ENCODE peak calls at places on chromosomes 16 and 17, in six cellular contexts. E is body of pancreas; F is CD8-positive, alpha-beta memory T cell; D is A549; Z is HepG2; O is lower lobe of right lung. L is an unnamed sample.

GRCh38 chr17:38693700-38694329 is 11.3 kb upstream of the MLLT6 start:
- DNase-seq in E (peak; percentile 68), F (no peak), D (no peak), Z (peak; percentile 48), O (peak; percentile 61), L (peak; percentile 70)

GRCh38 chr16:35391328-35391727 is 1931.9 kb downstream of the TP53TG3F start:
- DNase-seq in E (peak; percentile 72), F (no peak), D (peak; percentile 40), Z (peak; percentile 43), O (no peak), L (no peak)

GRCh38 chr16:51938861-51939260 is 608.1 kb downstream of the TOX3 start:
- DNase-seq in E (no peak), F (no peak), D (no peak), Z (no peak), O (no peak), L (no peak)

GRCh38 chr17:30720013-30720471 is 104.5 kb downstream of the CRLF3 start:
- DNase-seq in E (no peak), F (no peak), D (no peak), Z (no peak), O (peak; percentile 26), L (peak; percentile 30)

GRCh38 chr16:88014201-88014781 is 63.1 kb downstream of the BANP start:
- DNase-seq in E (no peak), F (no peak), D (peak; percentile 37), Z (peak; percentile 20), O (no peak), L (peak; percentile 52)

GRCh38 chr16:66226762-66227161 is 139.7 kb upstream of the CDH5 start:
- DNase-seq in E (no peak), F (no peak), D (no peak), Z (no peak), O (no peak), L (no peak)

GRCh38 chr16:1771072-1771863 is at the start of gene NME3:
- DNase-seq in E (peak; percentile 79), F (peak; percentile 74), D (peak; percentile 76), Z (peak; percentile 17), O (peak; percentile 88), L (peak; percentile 79)

GRCh38 chr17:62678214-62678919 is 50.9 kb downstream of the MRC2 start:
- DNase-seq in E (no peak), F (no peak), D (no peak), Z (no peak), O (peak; percentile 40), L (no peak)

GRCh38 chr16:2471016-2471652 is at the start of gene NTN3:
- DNase-seq in E (no peak), F (no peak), D (no peak), Z (no peak), O (no peak), L (no peak)

GRCh38 chr17:76419576-76420245 is 33.2 kb downstream of the UBE2O start:
- DNase-seq in E (no peak), F (no peak), D (no peak), Z (no peak), O (no peak), L (no peak)

GRCh38 chr17:45824901-45825492 is 19.7 kb upstream of the SPPL2C start:
- DNase-seq in E (no peak), F (no peak), D (no peak), Z (no peak), O (no peak), L (no peak)

GRCh38 chr16:31333686-31334649 is 21.0 kb upstream of the ITGAX start:
- DNase-seq in E (peak; percentile 39), F (peak; percentile 33), D (peak; percentile 73), Z (peak; percentile 66), O (no peak), L (no peak)

GRCh38 chr16:89922477-89922883 is 662 bp upstream of the TUBB3 start:
- DNase-seq in E (peak; percentile 55), F (no peak), D (peak; percentile 93), Z (peak; percentile 88), O (no peak), L (peak; percentile 65)

GRCh38 chr17:58270476-58271290 is 10.1 kb downstream of the MPO start:
- DNase-seq in E (no peak), F (no peak), D (no peak), Z (no peak), O (no peak), L (no peak)

GRCh38 chr17:79280822-79281572 is 206.4 kb downstream of the ENGASE start:
- DNase-seq in E (no peak), F (no peak), D (no peak), Z (no peak), O (no peak), L (no peak)

GRCh38 chr17:47621293-47622178 is 28.2 kb upstream of the KPNB1 start:
- DNase-seq in E (no peak), F (no peak), D (peak; percentile 88), Z (no peak), O (no peak), L (peak; percentile 27)

GRCh38 chr16:72983728-72984350 is 64.1 kb downstream of the ZFHX3 start:
- DNase-seq in E (no peak), F (no peak), D (no peak), Z (no peak), O (no peak), L (no peak)

GRCh38 chr17:40407460-40407859 is 10.2 kb downstream of the TOP2A start:
- DNase-seq in E (no peak), F (no peak), D (no peak), Z (no peak), O (no peak), L (no peak)

GRCh38 chr17:49382556-49382955 is 20.5 kb upstream of the ZNF652 start:
- DNase-seq in E (no peak), F (no peak), D (no peak), Z (no peak), O (no peak), L (peak; percentile 73)

GRCh38 chr16:70746708-70747424 is 54.1 kb downstream of the VAC14 start:
- DNase-seq in E (peak; percentile 78), F (peak; percentile 70), D (peak; percentile 95), Z (peak; percentile 99), O (peak; percentile 84), L (peak; percentile 74)

GRCh38 chr16:15779664-15780351 is 77.0 kb downstream of the MYH11 start:
- DNase-seq in E (no peak), F (no peak), D (no peak), Z (no peak), O (no peak), L (no peak)

GRCh38 chr16:15780805-15781204 is 76.0 kb downstream of the MYH11 start:
- DNase-seq in E (no peak), F (no peak), D (no peak), Z (no peak), O (no peak), L (no peak)

GRCh38 chr16:15778204-15778743 is 78.6 kb downstream of the MYH11 start:
- DNase-seq in E (no peak), F (no peak), D (no peak), Z (no peak), O (no peak), L (no peak)

GRCh38 chr16:15777533-15778203 is 79.2 kb downstream of the MYH11 start:
- DNase-seq in E (peak; percentile 28), F (no peak), D (peak; percentile 79), Z (peak; percentile 85), O (no peak), L (no peak)

DNA sequence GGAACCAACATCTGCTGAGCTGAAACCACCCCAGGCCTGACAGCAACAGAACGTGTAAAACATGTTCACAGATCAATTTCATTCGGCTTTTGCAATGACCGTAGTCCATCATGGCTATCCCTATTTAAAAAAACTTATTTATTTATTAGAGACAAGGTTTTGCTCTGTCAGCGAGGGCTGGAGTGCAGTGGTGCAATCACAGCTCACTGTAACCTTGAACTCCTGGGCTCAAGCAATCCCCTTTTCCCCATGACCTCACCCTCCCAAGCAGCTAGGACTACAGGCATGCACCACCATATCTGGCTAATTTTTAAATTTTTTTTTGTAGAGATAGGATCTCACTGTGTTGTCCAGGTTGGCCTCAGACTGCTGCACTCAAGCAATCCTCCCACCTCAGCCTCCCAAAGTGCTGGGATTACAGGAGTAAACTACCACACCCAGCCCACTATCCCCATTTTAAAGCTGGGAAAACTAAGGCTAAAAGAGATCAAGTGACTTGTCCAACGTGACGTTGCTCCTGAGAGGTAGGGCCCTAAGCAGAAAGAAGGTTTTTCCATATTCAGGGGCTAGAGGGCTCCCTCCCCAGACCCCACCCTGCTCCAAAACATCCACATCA is 77.7 kb downstream of the MYH11 start:
- DNase-seq in E (no peak), F (no peak), D (no peak), Z (peak; percentile 58), O (no peak), L (no peak)
- H3K4me1 ChIP-seq in E (no peaks in the 10 kb centered on the region), F (no peaks in the 10 kb centered on the region), D (no peaks in the 10 kb centered on the region), Z (peaks cover 11% of the 10 kb centered on the region), O (no peaks in the 10 kb centered on the region), L (no peaks in the 10 kb centered on the region)

DNA sequence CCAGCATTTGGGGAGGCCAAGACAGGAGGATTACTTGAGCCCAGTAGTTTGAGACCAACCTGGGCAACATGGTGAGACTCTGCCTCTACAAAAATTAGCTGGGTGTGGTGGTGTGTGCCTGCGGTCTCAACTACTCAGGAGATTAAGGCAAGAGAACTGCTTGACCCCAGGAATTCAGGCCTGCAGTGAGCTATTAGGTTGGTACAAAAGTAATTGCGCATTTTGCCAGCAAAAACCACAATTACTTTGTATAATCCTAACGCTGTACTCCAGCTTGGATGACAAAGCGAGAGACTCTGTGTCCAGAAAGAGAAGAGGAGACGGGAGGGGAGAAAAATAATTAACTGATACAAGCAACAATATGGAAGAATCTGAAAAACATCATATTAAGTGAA is 32.7 kb downstream of the YWHAE start:
- DNase-seq in E (no peak), F (no peak), D (no peak), Z (no peak), O (no peak), L (no peak)
- H3K4me1 ChIP-seq in E (peaks cover 37% of the 10 kb centered on the region), F (peaks cover 44% of the 10 kb centered on the region), D (peaks cover 52% of the 10 kb centered on the region), Z (peaks cover 19% of the 10 kb centered on the region), O (peaks cover 79% of the 10 kb centered on the region), L (no peaks in the 10 kb centered on the region)

GRCh38 chr17:59425085-59425901 is 93.8 kb downstream of the YPEL2 start:
- DNase-seq in E (no peak), F (no peak), D (no peak), Z (no peak), O (peak; percentile 59), L (no peak)

GRCh38 chr17:59424331-59424730 is 92.9 kb downstream of the YPEL2 start:
- DNase-seq in E (no peak), F (no peak), D (no peak), Z (no peak), O (no peak), L (no peak)

GRCh38 chr17:59427996-59428395 is 96.5 kb downstream of the YPEL2 start:
- DNase-seq in E (no peak), F (no peak), D (no peak), Z (no peak), O (no peak), L (no peak)

GRCh38 chr17:59427425-59427921 is 96.0 kb downstream of the YPEL2 start:
- DNase-seq in E (no peak), F (peak; percentile 16), D (peak; percentile 20), Z (no peak), O (no peak), L (no peak)

GRCh38 chr17:59426031-59426430 is 94.6 kb downstream of the YPEL2 start:
- DNase-seq in E (no peak), F (no peak), D (no peak), Z (no peak), O (no peak), L (no peak)
- H3K4me1 ChIP-seq in E (peaks cover 79% of the 10 kb centered on the region), F (no peaks in the 10 kb centered on the region), D (peaks cover 11% of the 10 kb centered on the region), Z (peaks cover 99% of the 10 kb centered on the region), O (peaks cover 50% of the 10 kb centered on the region), L (no peaks in the 10 kb centered on the region)

DNA sequence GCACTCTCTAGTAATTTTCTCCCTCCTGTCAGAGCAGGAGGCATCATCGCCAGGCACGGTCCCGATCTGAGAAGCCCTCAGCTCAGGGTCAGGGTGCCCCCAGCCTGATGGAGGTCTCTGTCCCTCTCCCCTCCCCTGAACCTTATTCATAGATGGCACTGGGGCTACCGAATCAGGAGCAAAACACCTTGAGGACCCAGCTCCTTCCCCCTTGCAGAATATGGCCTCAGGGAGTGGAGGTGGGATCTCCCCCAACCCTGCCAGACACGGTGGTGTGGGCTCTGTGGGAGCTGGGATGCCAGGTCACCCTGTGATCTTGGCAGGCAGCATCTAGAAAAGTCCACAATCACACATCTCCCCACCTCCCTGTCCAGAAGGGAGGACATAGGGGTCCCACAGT is 2.5 kb downstream of the CPNE2 start:
- DNase-seq in E (no peak), F (no peak), D (no peak), Z (no peak), O (no peak), L (no peak)
- H3K4me1 ChIP-seq in E (peaks cover 22% of the 10 kb centered on the region), F (peaks cover 6% of the 10 kb centered on the region), D (peaks cover 21% of the 10 kb centered on the region), Z (peaks cover 23% of the 10 kb centered on the region), O (peaks cover 46% of the 10 kb centered on the region), L (peaks cover 7% of the 10 kb centered on the region)